ENCODE peak calls at places on chromosomes 12 and 14, in eight cellular contexts. V is astrocyte, U is left ventricle myocardium inferior, L is HCT116, H is fibroblast of lung, E is psoas muscle, R is heart left ventricle, P is heart right ventricle. Q is an unnamed sample.

GRCh38 chr14:94498215-94498614 is 11.1 kb downstream of the SERPINA12 start:
- DNase-seq in L (no peak), P (no peak), V (no peak), E (no peak), R (no peak), U (no peak), H (no peak), Q (no peak)

GRCh38 chr12:48165089-48166031 is 8.0 kb upstream of the ASB8 start:
- DNase-seq in U (no peak), R (no peak), V (peak; percentile 46), E (no peak), L (peak; percentile 57), H (peak; percentile 49), P (peak; percentile 27), Q (no peak)

GRCh38 chr12:104677441-104678089 is 220.8 kb downstream of the CHST11 start:
- DNase-seq in P (no peak), E (no peak), V (no peak), L (peak; percentile 28), R (no peak), H (no peak), U (no peak), Q (no peak)

GRCh38 chr14:89963288-89963978 is 7.7 kb downstream of the TDP1 start:
- DNase-seq in L (no peak), E (no peak), H (no peak), V (no peak), R (no peak), U (no peak), P (no peak), Q (no peak)

GRCh38 chr12:118307069-118307954 is 65.4 kb downstream of the TAOK3 start:
- DNase-seq in L (no peak), H (peak; percentile 97), V (peak; percentile 97), U (no peak), E (no peak), P (peak; percentile 53), R (no peak), Q (peak; percentile 43)

GRCh38 chr12:68532204-68532886 is 78.4 kb upstream of the RAP1B start:
- DNase-seq in V (no peak), P (no peak), H (peak; percentile 9), U (no peak), E (no peak), L (no peak), R (no peak), Q (no peak)

GRCh38 chr12:110317921-110318320 is 36.9 kb downstream of the ATP2A2 start:
- DNase-seq in V (peak; percentile 82), P (no peak), E (no peak), L (no peak), R (no peak), H (peak; percentile 88), U (no peak), Q (no peak)

GRCh38 chr12:76457818-76458217 is 101.8 kb downstream of the OSBPL8 start:
- DNase-seq in V (no peak), U (no peak), H (no peak), E (no peak), P (no peak), L (no peak), R (no peak), Q (no peak)

GRCh38 chr12:64318605-64319004 is 72.0 kb downstream of the C12orf56 start:
- DNase-seq in R (no peak), P (peak; percentile 4), U (no peak), E (no peak), V (no peak), H (no peak), L (no peak), Q (peak; percentile 12)

GRCh38 chr14:94010625-94011024 is 13.5 kb downstream of the CCDC197 start:
- DNase-seq in H (no peak), P (no peak), V (no peak), E (no peak), L (no peak), R (no peak), U (no peak), Q (no peak)

GRCh38 chr14:102986810-102987579 is 64.5 kb downstream of the AMN start:
- DNase-seq in V (peak; percentile 78), P (no peak), U (no peak), H (peak; percentile 82), E (no peak), R (no peak), L (no peak), Q (no peak)

GRCh38 chr12:57604454-57605307 is at the start of gene DTX3:
- DNase-seq in U (peak; percentile 55), H (peak; percentile 38), E (peak; percentile 34), L (no peak), P (peak; percentile 62), V (no peak), R (peak; percentile 69), Q (peak; percentile 44)

GRCh38 chr14:59474172-59474571 is 9.0 kb upstream of the GPR135 start:
- DNase-seq in R (no peak), U (no peak), H (peak; percentile 91), E (no peak), V (peak; percentile 85), L (no peak), P (no peak), Q (no peak)

GRCh38 chr14:73713206-73713803 is 879 bp downstream of the PNMA1 start:
- DNase-seq in H (no peak), U (no peak), V (no peak), R (no peak), E (no peak), P (no peak), L (no peak), Q (no peak)

GRCh38 chr14:32081901-32082300 is 4.8 kb downstream of the ARHGAP5 start:
- DNase-seq in E (no peak), P (no peak), U (no peak), L (no peak), R (no peak), H (no peak), V (no peak), Q (no peak)

GRCh38 chr14:32083315-32083624 is 6.2 kb downstream of the ARHGAP5 start:
- DNase-seq in R (no peak), E (no peak), L (no peak), H (no peak), P (no peak), V (no peak), U (no peak), Q (no peak)

GRCh38 chr14:32085845-32086383 is 8.8 kb downstream of the ARHGAP5 start:
- DNase-seq in H (no peak), R (no peak), U (no peak), E (no peak), P (no peak), V (no peak), L (no peak), Q (no peak)

GRCh38 chr14:32085182-32085844 is 8.2 kb downstream of the ARHGAP5 start:
- DNase-seq in R (no peak), U (no peak), V (no peak), E (no peak), L (no peak), P (no peak), H (no peak), Q (no peak)

GRCh38 chr14:32083789-32084188 is 6.7 kb downstream of the ARHGAP5 start:
- DNase-seq in R (no peak), L (no peak), E (no peak), U (no peak), V (no peak), P (no peak), H (no peak), Q (no peak)
- H3K4me3 ChIP-seq in R (no peak overlapping the region), L (no peak overlapping the region), E (no peak overlapping the region), U (no peak overlapping the region), V (no peak overlapping the region), P (no peak overlapping the region), H (no peak overlapping the region), Q (no peak overlapping the region)

GRCh38 chr14:71361874-71362273 is 454.6 kb downstream of the PCNX1 start:
- DNase-seq in L (no peak), E (no peak), R (no peak), H (no peak), V (no peak), U (no peak), P (no peak), Q (no peak)

GRCh38 chr14:71355324-71356201 is 448.3 kb downstream of the PCNX1 start:
- DNase-seq in U (no peak), V (peak; percentile 86), R (no peak), P (peak; percentile 45), E (no peak), L (no peak), H (peak; percentile 87), Q (peak; percentile 41)

GRCh38 chr14:71361335-71361734 is 454.1 kb downstream of the PCNX1 start:
- DNase-seq in E (no peak), H (peak; percentile 51), U (no peak), R (no peak), V (peak; percentile 32), L (no peak), P (no peak), Q (no peak)

GRCh38 chr14:71359823-71360222 is 452.6 kb downstream of the PCNX1 start:
- DNase-seq in E (no peak), H (no peak), P (no peak), L (no peak), R (no peak), V (no peak), U (no peak), Q (no peak)

DNA sequence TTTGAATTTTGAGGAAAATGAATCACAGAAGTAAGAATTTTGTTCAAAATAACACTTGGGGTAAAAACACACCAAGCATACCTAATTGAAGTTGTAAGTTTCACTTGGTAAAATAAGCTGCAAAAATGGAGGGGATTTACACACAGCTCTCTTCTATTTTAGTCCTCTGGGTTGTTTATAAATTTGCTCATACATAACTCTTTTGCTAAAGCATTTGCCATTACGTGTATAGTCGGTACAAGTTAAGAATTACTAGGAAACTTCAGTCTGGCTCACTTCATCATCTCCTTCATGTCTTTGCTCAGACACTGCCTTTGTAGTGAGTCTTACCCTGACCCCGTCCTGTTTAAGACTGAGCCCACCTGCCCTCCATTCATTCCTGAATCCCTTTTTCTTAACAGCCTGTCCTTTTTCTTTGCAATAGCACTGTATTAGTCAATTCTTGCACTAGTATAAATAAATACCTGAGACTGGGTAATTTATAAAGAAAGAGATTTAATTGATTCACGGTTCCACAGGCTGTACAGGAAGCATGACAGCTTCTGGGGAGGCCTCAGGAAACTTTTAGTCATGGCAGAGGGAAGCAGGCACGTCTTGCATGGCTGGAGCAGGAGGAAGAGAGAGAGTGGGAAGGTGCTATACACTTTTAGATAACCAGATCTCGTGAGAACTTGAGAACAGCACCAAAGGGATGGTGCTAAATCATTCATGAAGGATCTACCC is 451.1 kb downstream of the PCNX1 start:
- DNase-seq in E (no peak), L (no peak), R (no peak), H (peak; percentile 54), P (no peak), V (peak; percentile 40), U (no peak), Q (peak; percentile 54)
- TF ChIP-seq CTCF in E (no peak), L (no peak), R (no peak), H (no peak), P (no peak), V (no peak), U (no peak), Q (no peak)

DNA sequence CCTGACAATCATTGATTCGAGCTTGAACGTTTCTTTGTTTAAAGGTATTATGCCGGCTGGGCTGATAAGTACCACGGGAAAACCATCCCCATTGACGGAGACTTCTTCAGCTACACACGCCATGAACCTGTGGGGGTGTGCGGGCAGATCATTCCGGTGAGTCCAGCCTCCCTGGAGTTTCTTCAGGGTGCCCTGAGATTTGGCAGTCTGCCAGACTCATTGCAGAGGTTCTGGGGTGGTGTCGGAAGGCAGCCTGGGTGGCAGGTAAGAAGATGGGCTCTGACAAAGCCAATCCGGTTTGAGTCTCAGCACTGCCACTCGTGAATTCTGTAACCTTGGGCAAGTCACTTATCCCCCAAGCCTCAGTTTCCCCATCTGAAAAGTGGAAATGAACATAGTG is 23.0 kb downstream of the ALDH2 start:
- DNase-seq in P (no peak), H (no peak), R (no peak), L (no peak), E (no peak), U (no peak), V (no peak), Q (no peak)
- H3K36me3 ChIP-seq in P (peaks cover 55% of the 10 kb centered on the region), H (peaks cover 6% of the 10 kb centered on the region), R (peaks cover 78% of the 10 kb centered on the region), L (peaks cover 3% of the 10 kb centered on the region), E (no peaks in the 10 kb centered on the region), U (peaks cover 80% of the 10 kb centered on the region), V (no peaks in the 10 kb centered on the region), Q (no peaks in the 10 kb centered on the region)

GRCh38 chr14:69711471-69712216 is 55.3 kb upstream of the SRSF5 start:
- DNase-seq in V (no peak), L (no peak), P (peak; percentile 47), U (peak; percentile 46), E (no peak), H (no peak), R (no peak), Q (no peak)
- H3K4me3 ChIP-seq in V (no peak overlapping the region), L (no peak overlapping the region), P (no peak overlapping the region), U (peak overlapping the region; percentile 22), E (no peak overlapping the region), H (no peak overlapping the region), R (no peak overlapping the region), Q (no peak overlapping the region)